ENCODE peak calls at places on chromosomes 1 and 21, in six cellular contexts. U is naive thymus-derived CD4-positive, alpha-beta T cell; D is mammary epithelial cell; F is GM23338; B is breast epithelium; R is small intestine. K is an unnamed sample. For H3K27me3, the result is how much of the 10 kb centered on the place peaks cover.

GRCh38 chr1:84286071-84286470 is 15.4 kb upstream of the SAMD13 start:
- DNase-seq in D (peak), R (no peak), U (no peak), B (no peak), F (no peak), K (no peak)

GRCh38 chr21:41631564-41632461 is 123.9 kb upstream of the TMPRSS2 start:
- DNase-seq in U (no peak), B (peak), R (peak), F (no peak), D (peak), K (no peak)

GRCh38 chr1:22406722-22407495 is 44.7 kb upstream of the ZBTB40 start:
- DNase-seq in R (no peak), B (no peak), D (no peak), U (no peak), F (no peak), K (no peak)

GRCh38 chr21:39715804-39716397 is 29.1 kb upstream of the IGSF5 start:
- DNase-seq in R (peak), B (peak), F (peak), D (peak), U (peak), K (no peak)

GRCh38 chr1:51541313-51542050 is 22.4 kb upstream of the EPS15 start:
- DNase-seq in R (peak), B (no peak), D (peak), F (no peak), U (no peak), K (no peak)

GRCh38 chr21:21547368-21547953 is 549.3 kb downstream of the NCAM2 start:
- DNase-seq in B (no peak), R (no peak), F (no peak), U (no peak), D (no peak), K (no peak)

GRCh38 chr1:176241385-176242015 is 34.4 kb upstream of the COP1 start:
- DNase-seq in U (no peak), B (no peak), F (peak), R (no peak), D (peak), K (no peak)

GRCh38 chr1:44040418-44040817 is 9.2 kb upstream of the SLC6A9 start:
- DNase-seq in B (no peak), F (no peak), R (no peak), D (no peak), U (no peak), K (no peak)

GRCh38 chr1:116310172-116310571 is 62.9 kb upstream of the ATP1A1 start:
- DNase-seq in F (no peak), U (no peak), D (no peak), B (no peak), R (no peak), K (no peak)

GRCh38 chr1:20883766-20884165 is 96.7 kb upstream of the HP1BP3 start:
- DNase-seq in D (peak), B (no peak), F (no peak), U (no peak), R (no peak), K (no peak)

GRCh38 chr1:91864017-91864700 is 21.8 kb downstream of the TGFBR3 start:
- DNase-seq in F (no peak), B (peak), U (no peak), R (no peak), D (peak), K (no peak)

GRCh38 chr1:23601968-23602876 is 42.9 kb upstream of the ID3 start:
- DNase-seq in R (no peak), B (no peak), U (no peak), F (no peak), D (no peak), K (no peak)

GRCh38 chr1:101567582-101568189 is 330.9 kb downstream of the S1PR1 start:
- DNase-seq in F (peak), R (peak), U (peak), D (peak), B (no peak), K (no peak)

GRCh38 chr1:1616045-1616821 is 933 bp downstream of the MIB2 start:
- DNase-seq in F (no peak), B (no peak), U (peak), D (peak), R (peak), K (no peak)

GRCh38 chr1:3587133-3587733 is 24.1 kb downstream of the MEGF6 start:
- DNase-seq in B (no peak), F (no peak), U (no peak), R (no peak), D (no peak), K (no peak)

GRCh38 chr1:44029260-44029910 is 1.9 kb downstream of the SLC6A9 start:
- DNase-seq in R (no peak), D (no peak), F (peak), U (no peak), B (no peak), K (no peak)

DNA sequence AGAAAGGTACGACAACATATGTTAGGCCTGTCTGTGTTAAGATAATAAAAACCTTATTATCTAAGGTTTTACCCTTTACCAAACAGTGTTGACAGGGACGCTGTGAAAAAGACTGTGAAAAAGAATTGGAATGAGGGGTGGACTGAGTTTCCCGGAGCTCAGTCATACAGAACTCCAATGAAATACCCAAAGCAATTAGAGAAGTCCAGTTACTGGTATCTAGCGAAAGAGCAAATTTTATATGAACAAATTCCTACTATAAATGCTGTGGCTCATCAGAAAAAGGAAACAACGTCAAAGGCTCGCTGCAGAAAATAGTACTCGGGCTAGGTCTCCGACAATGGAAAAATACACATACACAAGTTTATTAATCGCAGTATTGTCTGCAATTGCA is 708 bp upstream of the RBBP5 start:
- DNase-seq in D (no peak), B (no peak), F (no peak), U (no peak), R (no peak), K (no peak)
- H3K4me3 ChIP-seq in D (peak), B (peak), F (peak), U (peak), R (peak), K (peak)

DNA sequence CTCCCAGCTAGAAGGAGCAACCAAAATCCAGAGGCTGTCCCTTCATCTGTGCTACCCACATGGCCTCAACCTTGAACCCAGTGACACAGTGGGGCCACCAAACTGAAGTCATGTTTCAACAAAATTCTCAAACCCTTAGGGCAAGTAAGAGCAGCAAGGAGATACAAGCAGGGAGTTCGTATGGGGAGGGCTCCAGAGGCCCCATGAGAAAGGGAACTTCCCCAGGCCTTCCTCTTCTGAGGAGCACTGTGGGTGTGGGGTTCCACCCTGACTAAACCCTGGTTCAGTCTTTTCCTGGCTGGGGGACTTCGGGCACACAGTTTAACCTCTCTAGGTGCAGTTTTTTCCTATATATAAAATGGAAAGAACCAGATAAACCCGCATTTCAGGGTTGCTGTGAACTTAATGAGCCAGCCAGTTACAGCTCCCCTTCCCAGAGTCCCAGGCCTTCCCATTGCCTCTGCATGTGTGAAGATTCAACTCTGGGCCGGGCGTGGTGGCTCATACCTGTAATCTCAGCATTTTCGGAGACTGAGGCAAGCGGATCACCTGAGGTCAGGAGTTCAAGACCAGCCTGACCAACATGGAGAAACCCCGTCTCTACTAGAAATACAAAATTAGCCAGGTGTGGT is 8.0 kb upstream of the THEMIS2 start:
- DNase-seq in R (no peak), F (no peak), U (peak), D (peak), B (no peak), K (no peak)
- H3K27ac ChIP-seq in R (peak), F (no peak), U (peak), D (peak), B (no peak), K (no peak)

GRCh38 chr1:58572691-58573090 is 4.4 kb downstream of the TACSTD2 start:
- DNase-seq in D (peak), F (peak), U (no peak), B (peak), R (no peak), K (no peak)

GRCh38 chr1:58574816-58575215 is 2.2 kb downstream of the TACSTD2 start:
- DNase-seq in D (peak), R (no peak), B (no peak), U (no peak), F (no peak), K (no peak)

GRCh38 chr1:58571616-58572015 is 5.4 kb downstream of the TACSTD2 start:
- DNase-seq in D (no peak), F (no peak), R (no peak), B (no peak), U (no peak), K (no peak)

GRCh38 chr1:58573705-58574591 is 3.1 kb downstream of the TACSTD2 start:
- DNase-seq in R (no peak), F (no peak), B (no peak), U (peak), D (peak), K (no peak)

GRCh38 chr1:58573138-58573537 is 3.9 kb downstream of the TACSTD2 start:
- DNase-seq in F (no peak), R (no peak), U (no peak), B (no peak), D (peak), K (no peak)
- H3K27me3 ChIP-seq in F (under half), R (under half), U (under half), B (under half), D (under half), K (under half)

GRCh38 chr1:147628441-147628840 is 41.9 kb downstream of the ACP6 start:
- DNase-seq in F (no peak), U (no peak), D (no peak), B (no peak), R (no peak), K (no peak)
- H3K4me3 ChIP-seq in F (no peak), U (no peak), D (no peak), B (no peak), R (no peak), K (no peak)

DNA sequence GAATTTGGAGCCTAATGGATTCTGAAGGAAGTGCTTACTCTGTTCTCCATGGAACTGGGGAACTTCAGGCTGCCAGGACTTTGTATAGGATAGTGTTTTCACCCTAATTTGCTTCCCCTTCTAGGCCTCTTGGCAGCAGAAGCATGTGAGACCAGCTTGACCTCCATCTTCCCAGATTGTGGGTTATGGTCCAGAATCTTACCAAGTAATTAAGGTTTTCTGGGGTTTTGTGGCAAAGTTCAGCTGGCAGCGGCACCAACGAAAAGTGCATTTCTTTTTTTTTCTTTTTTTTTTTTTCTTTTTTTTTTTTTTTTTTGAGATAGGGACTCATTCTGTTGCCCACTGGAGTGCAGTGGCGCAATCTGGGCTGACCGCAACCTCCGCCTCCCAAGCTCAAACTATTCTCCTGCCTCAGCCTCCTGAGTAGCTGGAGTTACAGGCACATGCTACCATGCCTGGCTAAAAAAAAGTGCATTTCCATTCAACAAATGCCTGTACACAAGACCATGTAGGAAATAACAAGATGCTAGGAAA is 3.4 kb upstream of the BMP8A start:
- DNase-seq in F (no peak), D (no peak), B (no peak), U (no peak), R (no peak), K (no peak)
- H3K27ac ChIP-seq in F (no peak), D (no peak), B (no peak), U (no peak), R (no peak), K (no peak)

GRCh38 chr1:25012966-25013962 is 83.2 kb upstream of the RUNX3 start:
- DNase-seq in F (no peak), U (no peak), R (no peak), D (no peak), B (no peak), K (no peak)
- H3K27me3 ChIP-seq in F (under half), U (under half), R (under half), D (under half), B (under half), K (under half)

DNA sequence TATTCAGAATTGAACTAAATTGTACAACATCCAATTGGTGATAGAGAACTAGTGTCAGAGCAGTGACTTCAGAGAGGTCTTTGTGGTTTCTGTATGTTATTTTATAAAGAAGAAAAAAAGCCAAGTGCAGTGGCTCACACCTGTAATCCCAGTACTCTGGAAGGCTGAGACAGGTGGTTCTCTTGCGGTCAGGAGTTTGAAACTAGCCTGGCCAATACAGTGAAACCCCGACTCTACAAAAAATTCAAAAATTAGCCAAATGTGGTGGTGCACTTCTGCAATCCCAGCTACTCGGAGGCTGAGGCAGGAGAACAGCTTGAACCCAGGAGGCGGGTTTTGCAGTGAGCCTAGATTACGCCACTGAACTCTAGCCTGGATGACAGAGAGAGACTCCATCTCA is 90.7 kb downstream of the ASH1L start:
- DNase-seq in D (no peak), F (no peak), R (no peak), U (no peak), B (no peak), K (no peak)
- H3K4me3 ChIP-seq in D (no peak), F (no peak), R (no peak), U (no peak), B (no peak), K (no peak)

DNA sequence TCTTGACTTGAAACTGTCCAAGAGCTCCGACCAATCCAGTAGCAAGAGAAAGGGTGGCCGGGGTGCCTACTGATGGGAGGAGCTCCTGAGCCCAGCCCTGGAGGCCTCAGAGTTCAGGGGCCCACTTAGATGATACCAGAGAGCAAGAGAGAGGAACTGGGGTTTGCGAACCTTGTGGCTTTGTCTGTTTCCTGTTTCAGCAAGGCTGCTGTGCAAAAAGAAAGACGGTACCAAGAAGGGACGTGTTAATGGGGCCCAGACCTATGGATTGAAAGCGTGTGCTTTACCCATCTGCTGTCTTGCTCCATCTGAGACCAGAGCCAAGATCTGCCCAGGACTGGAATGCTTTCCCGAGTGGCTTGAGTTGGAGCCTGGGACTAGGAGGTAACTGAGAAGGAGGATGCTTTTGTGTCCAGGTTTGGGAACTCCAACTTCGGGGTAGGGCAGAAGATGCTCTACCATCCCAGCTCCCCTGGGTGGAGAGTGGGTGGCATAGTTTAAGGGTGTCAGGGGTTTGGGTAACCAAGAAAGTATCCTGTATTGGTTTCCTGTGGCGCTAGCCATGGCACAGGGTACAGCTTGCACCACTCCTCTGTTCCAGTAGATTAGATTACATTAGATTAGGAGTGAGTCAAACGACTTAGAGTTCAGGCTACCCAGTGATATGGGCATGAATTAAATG is at the start of gene TRAF3IP3:
- DNase-seq in B (no peak), U (peak), D (peak), R (peak), F (no peak), K (no peak)
- H3K27ac ChIP-seq in B (no peak), U (peak), D (no peak), R (peak), F (no peak), K (no peak)

GRCh38 chr1:172276120-172276818 is 144.2 kb upstream of the C1orf105 start:
- DNase-seq in D (no peak), R (peak), B (no peak), F (no peak), U (no peak), K (no peak)

GRCh38 chr1:172279951-172280350 is 140.5 kb upstream of the C1orf105 start:
- DNase-seq in D (peak), R (no peak), U (no peak), B (no peak), F (no peak), K (no peak)

GRCh38 chr1:172278478-172278877 is 142.0 kb upstream of the C1orf105 start:
- DNase-seq in U (no peak), B (no peak), R (no peak), F (peak), D (peak), K (no peak)

GRCh38 chr1:172277277-172277676 is 143.2 kb upstream of the C1orf105 start:
- DNase-seq in R (no peak), F (no peak), B (no peak), U (no peak), D (no peak), K (no peak)

DNA sequence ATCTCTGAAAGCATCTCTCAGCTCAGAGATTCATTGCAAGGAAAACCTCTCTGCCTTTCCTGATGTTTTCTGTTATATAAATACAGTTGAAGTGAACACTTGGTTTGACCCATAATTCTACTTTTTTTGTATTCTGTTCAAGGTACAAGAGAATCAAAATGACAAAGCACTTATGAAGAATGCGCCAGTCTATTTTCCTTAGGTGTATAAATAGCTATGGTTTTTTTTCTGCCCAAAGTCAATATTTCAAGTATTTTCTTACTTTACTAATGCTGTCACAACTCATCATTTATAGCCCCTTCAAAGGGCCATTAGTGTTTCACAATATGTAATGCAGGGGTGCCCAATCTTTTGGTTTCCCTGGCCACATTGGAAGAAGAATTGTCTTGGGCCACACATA is 142.5 kb upstream of the C1orf105 start:
- DNase-seq in U (no peak), R (no peak), F (no peak), B (no peak), D (no peak), K (no peak)
- H3K27me3 ChIP-seq in U (under half), R (under half), F (under half), B (under half), D (under half), K (under half)

K was measured in thoracic aorta.